ENCODE peak calls at places on chromosomes 4 and X, in five cellular contexts. W is SK-N-SH, D is IMR-90, E is GM12878, V is K562. M is an unnamed sample.

GRCh38 chr4:19905006-19905405 is 346.7 kb upstream of the SLIT2 start:
- DNase-seq in W (no peak), V (no peak), E (no peak), D (no peak), M (no peak)

GRCh38 chr4:2087170-2087569 is 28.0 kb downstream of the NAT8L start:
- DNase-seq in E (no peak), V (no peak), W (no peak), D (no peak), M (no peak)

GRCh38 chr4:80407246-80407645 is 71.7 kb downstream of the CFAP299 start:
- DNase-seq in E (no peak), W (no peak), V (no peak), D (peak; percentile 88), M (no peak)

GRCh38 chr4:136653640-136654406 is 878.5 kb downstream of the PCDH18 start:
- DNase-seq in V (no peak), E (no peak), D (no peak), W (no peak), M (no peak)

GRCh38 chr4:10018818-10019438 is 2.4 kb downstream of the SLC2A9 start:
- DNase-seq in E (peak; percentile 64), D (peak; percentile 93), W (peak; percentile 91), V (peak; percentile 92), M (peak; percentile 66)

GRCh38 chrX:71292669-71293379 is 8.7 kb upstream of the ITGB1BP2 start:
- DNase-seq in D (peak; percentile 72), E (no peak), V (no peak), W (no peak), M (no peak)

GRCh38 chrX:68084765-68085164 is 348.5 kb downstream of the OPHN1 start:
- DNase-seq in E (no peak), W (no peak), D (peak; percentile 55), V (no peak), M (no peak)

GRCh38 chr4:74283614-74284013 is 24.7 kb upstream of the EPGN start:
- DNase-seq in V (no peak), D (peak; percentile 51), E (no peak), W (no peak), M (peak; percentile 38)

GRCh38 chrX:151753313-151754041 is 18.9 kb downstream of the CNGA2 start:
- DNase-seq in W (peak; percentile 64), V (peak; percentile 67), E (no peak), D (peak; percentile 2), M (peak; percentile 63)

GRCh38 chr4:91032725-91033445 is 905.7 kb downstream of the CCSER1 start:
- DNase-seq in V (no peak), E (no peak), W (no peak), D (no peak), M (no peak)

GRCh38 chr4:186297013-186297645 is 31.1 kb downstream of the F11 start:
- DNase-seq in W (peak; percentile 73), D (peak; percentile 70), V (peak; percentile 38), E (no peak), M (peak; percentile 54)

GRCh38 chr4:168840988-168841681 is 168.9 kb downstream of the CBR4 start:
- DNase-seq in W (no peak), E (no peak), D (no peak), V (no peak), M (no peak)

GRCh38 chrX:95346854-95347253 is 1337.8 kb upstream of the DIAPH2 start:
- DNase-seq in D (peak; percentile 5), E (no peak), V (no peak), W (no peak), M (peak; percentile 2)

GRCh38 chrX:47221756-47222155 is 3.3 kb downstream of the CDK16 start:
- DNase-seq in W (no peak), D (no peak), V (no peak), E (no peak), M (no peak)

GRCh38 chrX:40101430-40101802 is 3.7 kb upstream of the BCOR start:
- DNase-seq in D (no peak), E (no peak), W (no peak), V (no peak), M (no peak)

DNA sequence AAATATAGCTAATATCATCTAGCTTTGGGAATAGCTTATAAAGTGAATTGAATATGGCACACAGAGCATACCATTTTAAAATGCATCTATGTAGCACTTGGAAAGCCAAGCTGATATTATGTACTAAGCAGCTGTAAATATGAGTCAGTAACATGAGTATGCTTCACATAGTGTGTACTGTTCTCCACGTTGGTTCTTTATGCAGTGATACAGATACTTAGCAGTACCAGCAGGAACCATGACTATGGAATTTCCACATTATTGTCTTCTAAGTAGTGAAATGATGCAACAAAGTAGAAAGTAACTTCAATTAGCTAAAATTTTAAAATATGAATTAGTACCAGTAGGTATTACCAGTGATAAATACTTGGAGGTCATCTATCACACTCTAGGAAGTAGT is 320.1 kb downstream of the BMPR1B start:
- DNase-seq in E (no peak), W (no peak), V (no peak), D (peak; percentile 38), M (no peak)
- TF ChIP-seq RCOR1 in E (no peak), W (no peak), V (no peak), D (no peak), M (no peak)

GRCh38 chr4:65336465-65336864 is 333.8 kb downstream of the EPHA5 start:
- DNase-seq in W (no peak), E (no peak), V (no peak), D (no peak), M (no peak)
- TF ChIP-seq RCOR1 in W (no peak), E (no peak), V (no peak), D (no peak), M (no peak)

GRCh38 chrX:14920196-14920595 is 47.0 kb downstream of the MOSPD2 start:
- DNase-seq in V (no peak), W (no peak), E (no peak), D (peak; percentile 74), M (no peak)

GRCh38 chrX:14923761-14924160 is 50.5 kb downstream of the MOSPD2 start:
- DNase-seq in W (no peak), E (no peak), D (no peak), V (no peak), M (no peak)

GRCh38 chrX:14926471-14926870 is 53.2 kb downstream of the MOSPD2 start:
- DNase-seq in D (no peak), E (no peak), W (no peak), V (no peak), M (no peak)

GRCh38 chrX:14919421-14919820 is 46.2 kb downstream of the MOSPD2 start:
- DNase-seq in E (no peak), V (no peak), D (no peak), W (no peak), M (no peak)

DNA sequence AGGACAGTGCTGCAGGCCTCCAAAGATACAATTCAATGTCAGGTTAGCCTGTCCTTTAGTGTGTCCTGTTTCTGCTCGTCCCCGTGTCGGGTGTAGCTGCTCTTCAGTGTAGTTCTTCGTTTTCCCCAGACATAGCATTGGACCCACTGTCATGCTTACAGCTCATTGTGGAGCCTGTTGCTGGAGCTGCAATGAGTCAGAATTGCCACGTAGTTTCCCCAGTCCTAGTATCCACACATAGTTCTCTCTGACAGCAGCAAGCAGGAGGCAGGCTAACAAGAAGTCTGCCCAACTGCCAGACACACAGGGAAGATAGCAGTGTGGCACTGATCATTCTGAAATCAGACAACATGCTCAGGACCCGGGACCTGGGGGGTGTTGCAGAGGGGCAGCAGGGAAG is 49.2 kb downstream of the MOSPD2 start:
- DNase-seq in W (no peak), D (peak; percentile 94), E (no peak), V (no peak), M (no peak)
- TF ChIP-seq RCOR1 in W (no peak), D (no peak), E (no peak), V (no peak), M (no peak)

DNA sequence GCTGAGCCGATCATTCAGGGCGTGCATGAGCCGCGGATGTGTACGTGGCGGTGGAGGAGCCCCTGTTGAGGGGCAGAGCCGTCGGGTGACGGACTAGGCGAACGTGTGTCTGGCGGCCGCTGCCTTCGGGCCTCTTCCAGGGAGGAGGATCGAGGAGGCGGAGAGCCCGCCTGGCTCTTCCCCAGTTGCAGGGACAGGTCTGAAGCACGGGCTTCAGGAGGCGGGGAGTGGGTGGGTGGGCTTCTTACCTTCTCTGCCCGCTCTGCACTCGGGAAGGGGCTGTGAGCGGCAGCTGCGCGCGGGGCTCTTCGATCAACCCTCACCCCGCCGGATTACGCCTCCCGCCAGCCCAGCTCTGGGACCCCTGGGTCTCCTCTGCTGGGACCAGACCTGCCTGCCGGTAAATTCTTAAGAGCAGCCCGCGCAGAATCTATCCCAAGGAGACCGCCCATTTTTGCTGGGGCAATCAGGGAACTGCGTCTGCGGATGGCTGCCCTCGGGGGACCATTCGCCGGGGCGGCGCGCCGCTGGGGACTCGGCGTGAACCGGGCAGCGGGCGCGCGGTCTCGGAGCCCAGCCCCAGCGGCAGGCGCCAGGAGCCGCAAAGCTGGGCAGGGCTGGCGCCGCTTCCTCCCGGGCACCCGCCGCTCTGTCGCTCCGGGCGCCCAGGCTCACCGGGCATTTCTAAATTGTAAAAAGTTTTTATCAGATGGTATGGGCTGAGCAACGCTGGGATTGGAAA is 4.9 kb downstream of the PLAC8 start:
- DNase-seq in D (peak; percentile 3), V (no peak), W (peak; percentile 77), E (no peak), M (peak; percentile 44)
- TF ChIP-seq RCOR1 in D (no peak), V (no peak), W (no peak), E (no peak), M (no peak)

GRCh38 chr4:77697860-77698599 is 92.4 kb downstream of the CXCL13 start:
- DNase-seq in V (no peak), D (peak; percentile 67), E (no peak), W (no peak), M (peak; percentile 10)
- TF ChIP-seq RCOR1 in V (no peak), D (no peak), E (no peak), W (no peak), M (no peak)

M was measured in A549.